ENCODE peak calls at places on chromosomes 16 and 17, in eight cellular contexts. C is NCI-H524; K is cardiac muscle cell; B is activated naive CD4-positive, alpha-beta T cell; Z is activated T-helper 9 cell treated with anti-CD3 and anti-CD28 coated beads, Interleukin-2, amount 50 U/mL, for 16 hours; S is WTC11; V is T-helper 22 cell; W is A172. X is an unnamed sample.

GRCh38 chr17:1179635-1180433 is at the start of gene ABR:
- DNase-seq in C (peak), K (peak), B (no peak), Z (peak), S (peak), V (peak), W (no peak), X (peak)

GRCh38 chr17:43018008-43018853 is 4.0 kb downstream of the VAT1 start:
- DNase-seq in C (peak), K (peak), B (no peak), Z (no peak), S (no peak), V (peak), W (no peak), X (no peak)

GRCh38 chr17:75271955-75272847 is 1.2 kb upstream of the MIF4GD start:
- DNase-seq in C (peak), K (no peak), B (no peak), Z (no peak), S (no peak), V (no peak), W (no peak), X (peak)

GRCh38 chr17:82446124-82446523 is 4.4 kb downstream of the CYBC1 start:
- DNase-seq in C (no peak), K (no peak), B (no peak), Z (no peak), S (no peak), V (no peak), W (no peak), X (no peak)

GRCh38 chr16:75264999-75265910 is 13.8 kb upstream of the BCAR1 start:
- DNase-seq in C (peak), K (no peak), B (no peak), Z (no peak), S (no peak), V (no peak), W (no peak), X (peak)

GRCh38 chr16:68091604-68092261 is 6.6 kb downstream of the NFATC3 start:
- DNase-seq in C (no peak), K (no peak), B (no peak), Z (no peak), S (no peak), V (no peak), W (no peak), X (peak)

GRCh38 chr16:57518922-57519321 is 17.4 kb downstream of the CCDC102A start:
- DNase-seq in C (no peak), K (no peak), B (no peak), Z (no peak), S (no peak), V (no peak), W (no peak), X (no peak)

GRCh38 chr17:63940584-63940983 is 8.5 kb upstream of the CD79B start:
- DNase-seq in C (no peak), K (no peak), B (no peak), Z (no peak), S (no peak), V (no peak), W (no peak), X (no peak)

GRCh38 chr16:27625050-27625697 is 75.2 kb downstream of the KATNIP start:
- DNase-seq in C (no peak), K (no peak), B (no peak), Z (no peak), S (no peak), V (no peak), W (no peak), X (no peak)

GRCh38 chr17:75262112-75262606 is 480 bp downstream of the MRPS7 start:
- DNase-seq in C (no peak), K (peak), B (no peak), Z (no peak), S (no peak), V (no peak), W (peak), X (no peak)

GRCh38 chr17:69669441-69670178 is 255.1 kb downstream of the MAP2K6 start:
- DNase-seq in C (peak), K (no peak), B (no peak), Z (no peak), S (no peak), V (no peak), W (no peak), X (no peak)

GRCh38 chr17:45384800-45385262 is 47.8 kb downstream of the ARHGAP27 start:
- DNase-seq in C (no peak), K (no peak), B (no peak), Z (no peak), S (peak), V (no peak), W (no peak), X (no peak)

GRCh38 chr17:77319211-77320031 is 178.7 kb downstream of the SEC14L1 start:
- DNase-seq in C (no peak), K (no peak), B (no peak), Z (peak), S (peak), V (peak), W (peak), X (peak)

GRCh38 chr16:28534542-28535373 is 4.0 kb downstream of the NUPR1 start:
- DNase-seq in C (no peak), K (no peak), B (no peak), Z (no peak), S (no peak), V (no peak), W (no peak), X (no peak)